ENCODE peak calls at places on chromosomes 12 and 14, in six cellular contexts. C is A549, E is GM12878, L is WTC11, D is HepG2, M is NB4. R is an unnamed sample.

GRCh38 chr14:31449971-31450610 is 7.2 kb downstream of the DTD2 start:
- DNase-seq in M (peak), C (peak), L (no peak), D (peak), E (no peak), R (no peak)

GRCh38 chr12:80551897-80552296 is 107.9 kb downstream of the PTPRQ start:
- DNase-seq in E (no peak), L (no peak), M (no peak), C (peak), D (no peak), R (no peak)

GRCh38 chr14:105013150-105013787 is 7.6 kb downstream of the CDCA4 start:
- DNase-seq in M (no peak), D (no peak), E (no peak), C (no peak), L (no peak), R (no peak)

GRCh38 chr14:73759714-73760597 is 45.8 kb upstream of the PNMA1 start:
- DNase-seq in E (peak), M (peak), L (peak), D (peak), C (peak), R (peak)

GRCh38 chr12:42173961-42174521 is 29.4 kb upstream of the GXYLT1 start:
- DNase-seq in M (no peak), C (no peak), E (no peak), L (no peak), D (no peak), R (no peak)

GRCh38 chr12:96061864-96062453 is 26.6 kb upstream of the LTA4H start:
- DNase-seq in D (peak), E (peak), M (peak), C (peak), L (peak), R (peak)

GRCh38 chr12:49838973-49839633 is 3.8 kb downstream of the BCDIN3D start:
- DNase-seq in L (no peak), M (peak), C (peak), E (no peak), D (peak), R (no peak)

GRCh38 chr12:11152725-11153124 is 18.3 kb upstream of the SMIM10L1 start:
- DNase-seq in D (no peak), E (no peak), C (no peak), L (no peak), M (no peak), R (no peak)

GRCh38 chr14:96098309-96098998 is 59.3 kb downstream of the C14orf132 start:
- DNase-seq in E (peak), M (peak), D (peak), L (peak), C (peak), R (peak)

GRCh38 chr12:72144553-72144952 is 127.6 kb upstream of the TRHDE start:
- DNase-seq in E (no peak), D (no peak), C (no peak), L (no peak), M (no peak), R (no peak)

GRCh38 chr12:1807107-1807478 is 13.3 kb upstream of the LRTM2 start:
- DNase-seq in C (no peak), D (peak), E (no peak), L (no peak), M (no peak), R (no peak)

GRCh38 chr14:59570122-59570521 is 6.5 kb downstream of the CCDC175 start:
- DNase-seq in L (no peak), D (no peak), E (no peak), C (no peak), M (peak), R (no peak)

GRCh38 chr12:6868211-6869048 is 1.1 kb downstream of the TPI1 start:
- DNase-seq in E (no peak), C (no peak), M (peak), D (no peak), L (no peak), R (peak)

GRCh38 chr12:101594700-101595099 is at the start of gene MYBPC1:
- DNase-seq in D (no peak), M (no peak), E (no peak), L (no peak), C (peak), R (no peak)

GRCh38 chr14:39621678-39622077 is 189.4 kb upstream of the FBXO33 start:
- DNase-seq in M (no peak), C (no peak), E (no peak), D (no peak), L (no peak), R (no peak)

GRCh38 chr14:103129301-103130016 is 6.2 kb downstream of the TNFAIP2 start:
- DNase-seq in C (no peak), E (no peak), L (no peak), M (no peak), D (no peak), R (no peak)

GRCh38 chr12:50017653-50018052 is 7.6 kb downstream of the RACGAP1 start:
- DNase-seq in L (no peak), C (no peak), D (no peak), M (peak), E (no peak), R (no peak)

GRCh38 chr12:82880442-82880901 is 193.8 kb downstream of the TMTC2 start:
- DNase-seq in L (no peak), D (no peak), M (no peak), C (no peak), E (no peak), R (no peak)

GRCh38 chr12:5525783-5526367 is 94.0 kb downstream of the NTF3 start:
- DNase-seq in L (no peak), D (no peak), E (no peak), M (no peak), C (no peak), R (no peak)

GRCh38 chr12:25715147-25715546 is 162.1 kb upstream of the LMNTD1 start:
- DNase-seq in L (no peak), E (no peak), C (no peak), D (no peak), M (no peak), R (no peak)

GRCh38 chr12:84732941-84733340 is 179.7 kb downstream of the SLC6A15 start:
- DNase-seq in L (no peak), E (no peak), D (no peak), M (no peak), C (no peak), R (no peak)

GRCh38 chr12:84727964-84728363 is 184.6 kb downstream of the SLC6A15 start:
- DNase-seq in E (no peak), M (peak), C (no peak), D (peak), L (no peak), R (no peak)

DNA sequence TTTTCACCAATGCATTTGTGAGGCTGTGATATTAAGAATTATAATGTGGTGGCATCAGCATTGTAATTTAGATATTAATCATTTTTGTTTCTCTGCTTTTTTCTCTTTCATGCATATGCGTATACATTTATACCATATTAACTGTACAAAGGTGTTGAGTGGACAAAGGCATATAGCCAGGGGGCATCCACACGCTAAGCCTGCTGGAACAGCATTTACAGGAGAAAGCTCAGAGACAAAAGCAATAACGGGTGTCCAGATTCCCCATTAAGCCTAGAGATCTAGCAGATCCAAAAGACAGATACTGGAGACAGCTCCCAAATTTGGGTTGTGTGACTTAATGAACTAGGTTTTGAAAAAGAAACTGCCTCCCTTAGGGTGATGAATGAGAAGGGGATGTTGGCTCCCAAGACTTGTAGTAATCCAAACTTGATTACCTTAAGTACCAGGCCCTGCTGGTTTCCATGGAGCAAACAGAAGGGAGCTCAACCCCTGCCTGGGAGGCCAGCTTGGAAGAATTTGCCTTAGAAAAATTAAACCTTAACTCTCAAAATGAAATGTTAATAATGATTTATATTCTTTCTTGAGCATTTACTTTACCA is 181.9 kb downstream of the SLC6A15 start:
- DNase-seq in C (no peak), E (no peak), L (no peak), M (no peak), D (no peak), R (peak)
- TF ChIP-seq MAX in C (no peak), E (no peak), L (no peak), M (no peak), D (no peak), R (no peak)

GRCh38 chr14:71533800-71534199 is 398.4 kb upstream of the RGS6 start:
- DNase-seq in D (no peak), E (no peak), M (no peak), L (no peak), C (no peak), R (no peak)
- TF ChIP-seq MAX in D (no peak), E (no peak), M (no peak), L (no peak), C (no peak), R (no peak)

DNA sequence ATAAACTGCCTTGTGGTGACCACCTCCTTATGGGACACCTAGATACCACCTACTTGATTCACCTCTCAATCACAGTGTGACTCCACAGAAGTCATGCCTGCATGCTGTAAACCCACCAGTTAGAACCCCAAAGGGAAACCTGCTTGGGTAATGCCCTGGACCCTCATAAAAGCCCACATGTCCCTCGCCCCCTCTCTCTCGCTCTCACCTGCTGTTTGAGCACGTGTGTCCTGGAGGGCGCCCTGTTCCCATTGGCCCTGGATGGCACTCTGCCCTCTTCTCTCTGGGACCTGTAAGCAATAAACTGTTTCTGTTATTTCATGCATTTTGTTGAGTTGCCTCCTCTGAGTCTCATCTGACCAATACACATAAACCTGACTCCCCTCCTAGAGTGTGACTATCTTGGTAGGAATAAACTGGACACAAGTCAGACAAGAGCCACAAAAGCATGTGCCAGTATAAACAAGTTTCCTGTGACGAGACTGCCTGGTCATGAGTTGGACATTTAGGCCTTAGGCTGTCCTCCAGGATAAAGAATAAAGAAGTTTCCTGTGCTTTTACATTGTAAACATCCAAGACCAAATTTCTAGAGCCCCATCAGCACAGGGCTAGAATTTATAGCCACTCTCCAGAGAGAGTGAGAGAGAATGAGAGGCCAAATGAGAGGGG is 8.6 kb downstream of the IFI27L2 start:
- DNase-seq in D (no peak), L (no peak), M (no peak), C (no peak), E (no peak), R (no peak)
- TF ChIP-seq MAX in D (no peak), L (no peak), M (no peak), C (no peak), E (no peak), R (no peak)

GRCh38 chr14:22559041-22559440 is 30.0 kb downstream of the DAD1 start:
- DNase-seq in M (no peak), C (no peak), E (no peak), D (no peak), L (no peak), R (no peak)

GRCh38 chr14:22561661-22562579 is 27.1 kb downstream of the DAD1 start:
- DNase-seq in L (no peak), D (peak), M (peak), C (no peak), E (peak), R (no peak)

GRCh38 chr14:22558221-22558913 is 30.7 kb downstream of the DAD1 start:
- DNase-seq in D (peak), L (peak), M (peak), C (no peak), E (no peak), R (peak)

GRCh38 chr14:22561366-22561660 is 27.7 kb downstream of the DAD1 start:
- DNase-seq in D (no peak), L (no peak), E (no peak), C (no peak), M (no peak), R (no peak)

GRCh38 chr14:22560638-22561365 is 28.2 kb downstream of the DAD1 start:
- DNase-seq in D (peak), L (no peak), M (peak), E (no peak), C (no peak), R (no peak)
- TF ChIP-seq MAX in D (peak), L (no peak), M (peak), E (no peak), C (no peak), R (no peak)

GRCh38 chr12:12562016-12562483 is 613 bp downstream of the DUSP16 start:
- DNase-seq in L (peak), D (no peak), C (no peak), E (no peak), M (peak), R (no peak)
- TF ChIP-seq MAX in L (no peak), D (no peak), C (no peak), E (no peak), M (no peak), R (no peak)

DNA sequence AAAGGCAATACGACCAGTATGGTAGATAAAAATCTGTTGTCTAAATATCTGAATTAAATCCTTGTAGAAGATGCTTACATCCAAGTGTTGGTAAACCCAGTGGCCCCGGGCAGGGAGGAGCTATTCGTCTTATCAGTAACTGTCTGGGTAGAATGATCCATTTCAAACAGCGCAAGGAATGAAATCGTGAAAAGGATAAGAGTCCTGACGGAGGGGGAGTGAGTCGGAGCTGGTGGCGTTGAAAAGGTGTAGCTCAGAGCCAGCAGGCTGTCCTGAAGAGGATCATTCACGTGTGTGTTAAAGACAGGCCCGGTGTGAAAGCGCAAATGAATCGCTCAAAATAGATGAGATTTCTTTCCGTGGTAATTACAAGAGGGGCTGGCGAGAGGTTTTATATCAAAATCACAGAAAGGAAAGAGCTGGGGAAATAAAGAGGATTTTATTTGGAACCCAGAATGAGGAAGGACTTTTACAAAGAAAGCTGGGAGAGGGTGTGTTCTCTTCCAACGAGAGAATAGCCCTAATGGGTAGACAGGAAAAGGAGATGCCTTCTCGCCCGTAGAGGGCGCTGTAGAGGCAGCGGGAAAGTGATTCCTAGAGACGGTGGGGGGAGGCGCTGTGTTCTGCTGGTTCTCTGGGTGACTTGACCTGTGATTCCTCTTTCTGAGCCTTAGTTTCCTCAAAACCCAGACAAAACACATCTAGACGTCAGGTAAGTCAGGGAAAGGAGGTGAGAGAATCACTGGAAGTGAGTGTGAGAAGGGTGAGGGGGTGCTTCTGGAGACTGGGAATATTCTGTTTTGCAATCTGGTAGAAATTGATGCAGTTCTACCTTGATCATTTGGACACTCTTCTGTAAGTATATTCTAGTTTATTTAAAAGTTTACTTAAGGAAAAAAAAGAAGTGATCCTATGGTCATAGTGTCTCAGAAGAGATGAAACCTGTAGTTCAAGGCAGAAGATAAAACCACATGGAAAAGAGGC is 39.3 kb downstream of the SRRM4 start:
- DNase-seq in C (peak), L (peak), M (peak), D (peak), E (no peak), R (peak)
- TF ChIP-seq MAX in C (no peak), L (no peak), M (no peak), D (no peak), E (no peak), R (no peak)